ENCODE peak calls at places on chromosome 7, in five cellular contexts. One of them, this sample, is unnamed.

GRCh38 chr7:94409561-94409960 is 14.9 kb downstream of the COL1A2 start:
- DNase-seq in left lung: no peak
- DNase-seq in lung: no peak
- DNase-seq in astrocyte: no peak
- DNase-seq in psoas muscle: no peak
- DNase-seq in this sample: no peak

GRCh38 chr7:42736931-42737330 is 174.9 kb downstream of the C7orf25 start:
- DNase-seq in left lung: no peak
- DNase-seq in lung: no peak
- DNase-seq in astrocyte: no peak
- DNase-seq in psoas muscle: no peak
- DNase-seq in this sample: no peak

GRCh38 chr7:157587487-157588270 is 250.9 kb downstream of the DNAJB6 start:
- DNase-seq in left lung: no peak
- DNase-seq in lung: no peak
- DNase-seq in astrocyte: no peak
- DNase-seq in psoas muscle: no peak
- DNase-seq in this sample: no peak

GRCh38 chr7:136870799-136871487 is 2.5 kb downstream of the CHRM2 start:
- DNase-seq in left lung: peak; percentile 30
- DNase-seq in lung: no peak
- DNase-seq in astrocyte: peak; percentile 4
- DNase-seq in psoas muscle: peak; percentile 26
- DNase-seq in this sample: no peak

GRCh38 chr7:51062222-51062987 is 254.2 kb downstream of the COBL start:
- DNase-seq in left lung: peak; percentile 74
- DNase-seq in lung: peak; percentile 74
- DNase-seq in astrocyte: no peak
- DNase-seq in psoas muscle: no peak
- DNase-seq in this sample: peak; percentile 88

GRCh38 chr7:87370660-87371180 is 25.3 kb downstream of the CROT start:
- DNase-seq in left lung: no peak
- DNase-seq in lung: no peak
- DNase-seq in astrocyte: peak; percentile 29
- DNase-seq in psoas muscle: no peak
- DNase-seq in this sample: no peak

GRCh38 chr7:65980478-65981250 is 1.3 kb downstream of the GUSB start:
- DNase-seq in left lung: peak; percentile 87
- DNase-seq in lung: peak; percentile 70
- DNase-seq in astrocyte: peak; percentile 9
- DNase-seq in psoas muscle: peak; percentile 79
- DNase-seq in this sample: peak; percentile 93

GRCh38 chr7:45084901-45085618 is 3.7 kb downstream of the NACAD start:
- DNase-seq in left lung: no peak
- DNase-seq in lung: no peak
- DNase-seq in astrocyte: no peak
- DNase-seq in psoas muscle: peak; percentile 40
- DNase-seq in this sample: no peak

GRCh38 chr7:45972629-45973312 is 51.7 kb upstream of the IGFBP3 start:
- DNase-seq in left lung: no peak
- DNase-seq in lung: no peak
- DNase-seq in astrocyte: no peak
- DNase-seq in psoas muscle: no peak
- DNase-seq in this sample: peak; percentile 86

GRCh38 chr7:70679666-70680065 is 452.3 kb upstream of the GALNT17 start:
- DNase-seq in left lung: no peak
- DNase-seq in lung: no peak
- DNase-seq in astrocyte: peak; percentile 22
- DNase-seq in psoas muscle: no peak
- DNase-seq in this sample: no peak

GRCh38 chr7:49980414-49980813 is 112.6 kb downstream of the ZPBP start:
- DNase-seq in left lung: no peak
- DNase-seq in lung: no peak
- DNase-seq in astrocyte: no peak
- DNase-seq in psoas muscle: no peak
- DNase-seq in this sample: no peak

GRCh38 chr7:137818036-137818435 is 28.7 kb downstream of the DGKI start:
- DNase-seq in left lung: no peak
- DNase-seq in lung: no peak
- DNase-seq in astrocyte: peak; percentile 68
- DNase-seq in psoas muscle: no peak
- DNase-seq in this sample: no peak

GRCh38 chr7:142063551-142064442 is 47.7 kb upstream of the MGAM2 start:
- DNase-seq in left lung: no peak
- DNase-seq in lung: no peak
- DNase-seq in astrocyte: no peak
- DNase-seq in psoas muscle: no peak
- DNase-seq in this sample: peak; percentile 81

GRCh38 chr7:28802450-28802849 is 155.7 kb downstream of the TRIL start:
- DNase-seq in left lung: no peak
- DNase-seq in lung: no peak
- DNase-seq in astrocyte: peak; percentile 77
- DNase-seq in psoas muscle: no peak
- DNase-seq in this sample: no peak

GRCh38 chr7:133197972-133198544 is 54.8 kb upstream of the EXOC4 start:
- DNase-seq in left lung: no peak
- DNase-seq in lung: no peak
- DNase-seq in astrocyte: no peak
- DNase-seq in psoas muscle: no peak
- DNase-seq in this sample: no peak

GRCh38 chr7:98826811-98827231 is 43.0 kb downstream of the TMEM130 start:
- DNase-seq in left lung: no peak
- DNase-seq in lung: no peak
- DNase-seq in astrocyte: no peak
- DNase-seq in psoas muscle: peak; percentile 91
- DNase-seq in this sample: no peak

GRCh38 chr7:75727881-75728592 is 10.7 kb downstream of the HIP1 start:
- DNase-seq in left lung: peak; percentile 90
- DNase-seq in lung: peak; percentile 93
- DNase-seq in astrocyte: peak; percentile 85
- DNase-seq in psoas muscle: peak; percentile 50
- DNase-seq in this sample: no peak

GRCh38 chr7:29014725-29015124 is 56.6 kb upstream of the TRIL start:
- DNase-seq in left lung: no peak
- DNase-seq in lung: no peak
- DNase-seq in astrocyte: no peak
- DNase-seq in psoas muscle: no peak
- DNase-seq in this sample: peak; percentile 5

DNA sequence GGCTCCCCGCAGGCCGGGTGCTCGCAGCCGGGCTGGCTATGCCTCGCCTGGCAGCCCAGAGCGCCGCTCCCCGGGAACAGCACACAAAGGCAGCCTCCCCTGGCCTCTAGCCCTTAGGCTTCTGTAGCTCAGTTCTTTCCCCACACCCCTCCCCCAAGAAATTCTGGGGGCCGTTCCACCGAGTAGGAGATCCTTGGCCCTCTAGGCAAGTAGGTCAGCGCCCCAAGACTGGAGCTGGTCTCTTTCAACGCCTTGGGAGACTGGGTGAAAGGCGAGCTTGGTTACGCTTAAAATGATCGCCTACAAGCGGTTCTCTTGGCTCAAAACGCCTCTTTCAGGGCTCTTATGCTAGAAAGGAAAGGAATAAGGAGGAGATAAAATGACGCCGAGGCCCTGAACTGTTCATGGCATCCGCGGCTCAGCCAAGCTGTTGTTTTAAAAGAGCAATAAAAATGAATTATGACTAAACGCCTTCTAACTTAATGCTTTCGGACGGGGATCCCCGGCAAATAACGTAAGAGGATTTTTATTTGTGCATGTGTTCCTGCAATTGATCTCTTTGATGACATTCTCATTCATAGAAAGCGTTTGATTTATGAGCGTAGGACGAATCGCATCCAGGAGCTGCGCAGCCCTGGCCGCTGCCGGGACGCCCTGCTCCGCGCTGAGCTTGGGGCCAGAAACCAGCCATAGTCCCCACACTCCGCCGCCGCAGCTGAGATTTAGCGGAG is 2.9 kb upstream of the HOXA1 start:
- DNase-seq in left lung: no peak
- DNase-seq in lung: no peak
- DNase-seq in astrocyte: peak; percentile 68
- DNase-seq in psoas muscle: peak; percentile 65
- DNase-seq in this sample: no peak
- TF ChIP-seq CTCF in left lung: no peak
- TF ChIP-seq CTCF in lung: no peak
- TF ChIP-seq CTCF in astrocyte: no peak
- TF ChIP-seq CTCF in psoas muscle: no peak
- TF ChIP-seq CTCF in this sample: no peak

GRCh38 chr7:780056-780455 is 52.2 kb upstream of the SUN1 start:
- DNase-seq in left lung: no peak
- DNase-seq in lung: no peak
- DNase-seq in astrocyte: no peak
- DNase-seq in psoas muscle: peak; percentile 29
- DNase-seq in this sample: no peak

GRCh38 chr7:779480-779879 is 52.4 kb upstream of the PRKAR1B start:
- DNase-seq in left lung: no peak
- DNase-seq in lung: no peak
- DNase-seq in astrocyte: no peak
- DNase-seq in psoas muscle: peak; percentile 34
- DNase-seq in this sample: no peak

GRCh38 chr7:781228-781864 is 50.9 kb upstream of the SUN1 start:
- DNase-seq in left lung: no peak
- DNase-seq in lung: no peak
- DNase-seq in astrocyte: no peak
- DNase-seq in psoas muscle: peak; percentile 35
- DNase-seq in this sample: no peak

GRCh38 chr7:778968-779451 is 51.9 kb upstream of the PRKAR1B start:
- DNase-seq in left lung: no peak
- DNase-seq in lung: no peak
- DNase-seq in astrocyte: no peak
- DNase-seq in psoas muscle: peak; percentile 33
- DNase-seq in this sample: no peak

DNA sequence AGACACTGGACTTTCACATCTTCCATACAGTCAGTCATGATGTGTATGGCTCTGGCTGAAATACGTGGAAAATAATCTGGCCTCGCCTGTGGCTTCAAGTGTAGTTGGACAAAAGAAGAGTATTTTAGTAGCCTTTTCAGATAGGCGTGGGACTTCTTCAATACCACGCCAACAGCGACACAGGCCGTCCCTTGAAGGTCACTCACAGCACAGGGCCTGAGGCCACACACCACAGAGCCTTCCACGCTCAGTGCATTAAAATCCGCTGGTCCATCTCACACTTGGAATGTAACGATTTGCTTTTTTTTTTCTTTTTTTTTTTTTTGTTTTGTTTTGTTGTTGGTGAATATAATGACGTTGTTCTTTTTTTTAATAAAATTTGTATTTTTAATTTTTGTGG is 51.8 kb upstream of the SUN1 start:
- DNase-seq in left lung: no peak
- DNase-seq in lung: no peak
- DNase-seq in astrocyte: no peak
- DNase-seq in psoas muscle: peak; percentile 16
- DNase-seq in this sample: no peak
- H3K4me1 ChIP-seq in left lung: no peaks in the 10 kb centered on the region
- H3K4me1 ChIP-seq in lung: peaks cover 5% of the 10 kb centered on the region
- H3K4me1 ChIP-seq in astrocyte: peaks cover 31% of the 10 kb centered on the region
- H3K4me1 ChIP-seq in psoas muscle: no peaks in the 10 kb centered on the region
- H3K4me1 ChIP-seq in this sample: peaks cover 16% of the 10 kb centered on the region

DNA sequence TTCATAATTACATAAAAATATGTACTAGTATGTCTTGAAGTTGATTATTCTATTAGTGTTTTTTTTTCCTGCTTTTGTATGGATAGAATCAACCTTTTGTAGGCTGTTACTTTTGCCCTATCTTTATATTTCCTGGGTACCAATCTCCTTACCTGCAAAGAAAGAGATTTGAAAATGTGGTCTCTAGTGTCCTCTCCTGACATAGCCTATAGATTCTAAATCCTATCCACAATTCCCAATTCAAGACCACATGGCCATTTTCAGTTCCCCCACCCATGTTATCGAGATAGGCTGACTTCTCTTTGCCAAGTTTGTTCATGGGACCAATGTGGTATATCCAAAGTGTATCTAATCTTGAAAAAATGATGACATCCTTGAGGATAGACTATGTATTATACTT is 269.4 kb upstream of the SEMA3D start:
- DNase-seq in left lung: no peak
- DNase-seq in lung: no peak
- DNase-seq in astrocyte: no peak
- DNase-seq in psoas muscle: no peak
- DNase-seq in this sample: no peak
- TF ChIP-seq CTCF in left lung: no peak
- TF ChIP-seq CTCF in lung: no peak
- TF ChIP-seq CTCF in astrocyte: no peak
- TF ChIP-seq CTCF in psoas muscle: no peak
- TF ChIP-seq CTCF in this sample: no peak

DNA sequence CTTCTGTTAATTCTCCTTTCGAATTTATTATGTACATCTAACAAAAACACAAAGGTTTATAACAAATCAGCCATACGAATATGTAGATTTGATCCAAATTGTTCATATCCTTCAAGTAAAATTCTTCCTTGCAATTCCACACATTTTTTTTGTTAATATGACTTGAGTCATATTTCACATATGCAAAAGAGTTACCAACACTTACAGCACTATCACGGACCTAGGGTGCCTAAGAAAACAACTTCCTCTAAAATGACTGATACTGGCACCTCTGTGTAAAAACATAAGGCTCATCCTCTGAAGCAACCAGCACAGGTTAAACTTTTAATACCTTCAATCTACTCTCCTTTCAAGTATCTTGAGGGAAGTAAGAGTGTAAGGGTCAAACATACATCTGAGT is 451.8 kb downstream of the SEMA3D start:
- DNase-seq in left lung: no peak
- DNase-seq in lung: no peak
- DNase-seq in astrocyte: no peak
- DNase-seq in psoas muscle: no peak
- DNase-seq in this sample: no peak
- H3K4me1 ChIP-seq in left lung: no peaks in the 10 kb centered on the region
- H3K4me1 ChIP-seq in lung: no peaks in the 10 kb centered on the region
- H3K4me1 ChIP-seq in astrocyte: no peaks in the 10 kb centered on the region
- H3K4me1 ChIP-seq in psoas muscle: no peaks in the 10 kb centered on the region
- H3K4me1 ChIP-seq in this sample: no peaks in the 10 kb centered on the region

GRCh38 chr7:139699640-139700504 is 77.9 kb downstream of the HIPK2 start:
- DNase-seq in left lung: no peak
- DNase-seq in lung: no peak
- DNase-seq in astrocyte: no peak
- DNase-seq in psoas muscle: no peak
- DNase-seq in this sample: no peak
- TF ChIP-seq CTCF in left lung: no peak
- TF ChIP-seq CTCF in lung: no peak
- TF ChIP-seq CTCF in astrocyte: no peak
- TF ChIP-seq CTCF in psoas muscle: no peak
- TF ChIP-seq CTCF in this sample: no peak

DNA sequence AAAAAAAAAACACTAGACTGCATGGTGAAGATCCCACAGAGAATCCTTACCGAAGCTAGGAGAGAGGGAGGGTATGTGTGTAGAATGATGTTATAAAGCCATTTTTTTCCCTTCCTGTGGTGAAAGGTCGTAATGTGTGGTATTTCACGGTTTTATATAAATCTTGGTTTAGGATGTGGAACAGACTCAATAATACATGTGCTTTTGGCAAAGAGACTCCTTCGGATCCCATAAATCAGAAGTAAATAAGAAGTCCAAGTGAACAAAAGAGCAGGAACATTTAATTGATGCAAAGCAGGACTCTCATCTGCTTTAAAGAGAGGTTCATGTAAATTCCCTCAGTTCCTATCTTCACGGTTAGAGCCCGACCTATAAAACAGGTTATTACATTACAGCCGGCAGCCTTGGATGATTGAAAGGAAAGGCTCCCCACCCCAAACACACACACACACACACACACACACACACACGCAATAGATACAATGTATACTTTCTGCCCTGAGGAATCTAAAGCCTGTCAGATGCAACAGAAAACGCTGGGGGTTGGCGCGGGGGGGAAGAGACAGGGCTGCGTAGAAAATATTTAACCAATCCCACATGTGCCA is 8.7 kb downstream of the DLX5 start:
- DNase-seq in left lung: no peak
- DNase-seq in lung: no peak
- DNase-seq in astrocyte: no peak
- DNase-seq in psoas muscle: no peak
- DNase-seq in this sample: peak; percentile 66
- H3K4me1 ChIP-seq in left lung: no peaks in the 10 kb centered on the region
- H3K4me1 ChIP-seq in lung: peaks cover 9% of the 10 kb centered on the region
- H3K4me1 ChIP-seq in astrocyte: no peaks in the 10 kb centered on the region
- H3K4me1 ChIP-seq in psoas muscle: peaks cover 20% of the 10 kb centered on the region
- H3K4me1 ChIP-seq in this sample: peaks cover 31% of the 10 kb centered on the region

This sample was measured in esophagus muscularis mucosa.